ENCODE peak calls at places on chromosome 15, in five cellular contexts. Y is left cardiac atrium; K is left lung; J is stimulated activated naive CD8-positive, alpha-beta T cell treated with anti-CD3 and anti-CD28 coated beads, Interleukin-15, amount 100 ng/mL, for 72 hours; U is CD8-positive, alpha-beta T cell. O is an unnamed sample.

GRCh38 chr15:100207053-100207452 is 134.7 kb downstream of the ADAMTS17 start:
- ATAC-seq in Y (peak; percentile 87), K (no peak), J (no peak), U (no peak), O (no peak)

GRCh38 chr15:64774556-64775523 is 549 bp downstream of the RBPMS2 start:
- ATAC-seq in Y (peak; percentile 63), K (peak; percentile 60), J (peak; percentile 58), U (no peak), O (peak; percentile 50)

GRCh38 chr15:101382544-101382943 is 87.5 kb upstream of the SNRPA1 start:
- ATAC-seq in Y (no peak), K (no peak), J (no peak), U (no peak), O (no peak)

GRCh38 chr15:55969582-55969981 is 23.8 kb downstream of the NEDD4 start:
- ATAC-seq in Y (no peak), K (peak; percentile 97), J (no peak), U (no peak), O (no peak)

GRCh38 chr15:59303641-59304433 is 68.8 kb downstream of the MYO1E start:
- ATAC-seq in Y (no peak), K (no peak), J (no peak), U (no peak), O (peak; percentile 42)

GRCh38 chr15:88513195-88513594 is 33.3 kb downstream of the DET1 start:
- ATAC-seq in Y (peak; percentile 37), K (no peak), J (no peak), U (no peak), O (no peak)

GRCh38 chr15:41465822-41466421 is 27.8 kb upstream of the ITPKA start:
- ATAC-seq in Y (no peak), K (peak; percentile 76), J (peak; percentile 64), U (peak; percentile 69), O (no peak)

GRCh38 chr15:94924971-94925593 is 693.7 kb downstream of the MCTP2 start:
- ATAC-seq in Y (peak; percentile 33), K (no peak), J (no peak), U (no peak), O (no peak)

GRCh38 chr15:57595011-57595866 is 3.5 kb downstream of the MYZAP start:
- ATAC-seq in Y (peak; percentile 56), K (peak; percentile 11), J (no peak), U (no peak), O (no peak)

GRCh38 chr15:48823237-48823636 is 12.4 kb upstream of the CEP152 start:
- ATAC-seq in Y (no peak), K (no peak), J (no peak), U (no peak), O (no peak)

GRCh38 chr15:51274956-51275355 is 63.4 kb downstream of the CYP19A1 start:
- ATAC-seq in Y (no peak), K (no peak), J (peak; percentile 70), U (no peak), O (no peak)

GRCh38 chr15:54518145-54518941 is 540.1 kb downstream of the UNC13C start:
- ATAC-seq in Y (no peak), K (no peak), J (no peak), U (no peak), O (no peak)

GRCh38 chr15:63532307-63532744 is 27.9 kb downstream of the USP3 start:
- ATAC-seq in Y (no peak), K (peak; percentile 48), J (no peak), U (no peak), O (no peak)

GRCh38 chr15:84894743-84895425 is 10.4 kb downstream of the SLC28A1 start:
- ATAC-seq in Y (no peak), K (no peak), J (no peak), U (no peak), O (no peak)

GRCh38 chr15:99433026-99433756 is 132.6 kb upstream of the MEF2A start:
- ATAC-seq in Y (peak; percentile 70), K (peak; percentile 53), J (peak; percentile 29), U (peak; percentile 30), O (peak; percentile 60)

GRCh38 chr15:87931584-87931983 is 325.0 kb downstream of the NTRK3 start:
- ATAC-seq in Y (no peak), K (no peak), J (no peak), U (no peak), O (no peak)

GRCh38 chr15:96365781-96366525 is 35.5 kb downstream of the NR2F2 start:
- ATAC-seq in Y (no peak), K (no peak), J (no peak), U (no peak), O (no peak)

GRCh38 chr15:37031198-37031597 is 69.2 kb downstream of the MEIS2 start:
- ATAC-seq in Y (peak; percentile 48), K (no peak), J (no peak), U (no peak), O (no peak)

GRCh38 chr15:56978898-56979662 is 60.6 kb downstream of the TCF12 start:
- ATAC-seq in Y (no peak), K (no peak), J (no peak), U (no peak), O (no peak)

GRCh38 chr15:76418352-76419140 is 82.0 kb downstream of the ISL2 start:
- ATAC-seq in Y (no peak), K (no peak), J (no peak), U (no peak), O (peak; percentile 20)

GRCh38 chr15:31262901-31263671 is 63.5 kb upstream of the KLF13 start:
- ATAC-seq in Y (peak; percentile 52), K (peak; percentile 58), J (no peak), U (no peak), O (peak; percentile 75)

GRCh38 chr15:61584410-61584809 is 355.3 kb upstream of the RORA start:
- ATAC-seq in Y (no peak), K (no peak), J (no peak), U (no peak), O (no peak)

GRCh38 chr15:27934782-27935181 is 164.3 kb downstream of the OCA2 start:
- ATAC-seq in Y (no peak), K (no peak), J (no peak), U (no peak), O (no peak)

GRCh38 chr15:33016405-33017024 is 178.0 kb downstream of the FMN1 start:
- ATAC-seq in Y (no peak), K (no peak), J (peak; percentile 87), U (no peak), O (no peak)

GRCh38 chr15:56806147-56806536 is 72.8 kb upstream of the ZNF280D start:
- ATAC-seq in Y (peak; percentile 20), K (no peak), J (no peak), U (no peak), O (no peak)

GRCh38 chr15:69153067-69153466 is 7.4 kb upstream of the GLCE start:
- ATAC-seq in Y (no peak), K (no peak), J (no peak), U (no peak), O (no peak)

GRCh38 chr15:41115088-41115651 is 910 bp downstream of the INO80 start:
- ATAC-seq in Y (no peak), K (no peak), J (no peak), U (no peak), O (peak; percentile 65)

GRCh38 chr15:90174140-90174891 is 26.8 kb upstream of the SEMA4B start:
- ATAC-seq in Y (peak; percentile 86), K (peak; percentile 72), J (no peak), U (no peak), O (no peak)

GRCh38 chr15:72936691-72937679 is 115.3 kb upstream of the NEO1 start:
- ATAC-seq in Y (no peak), K (no peak), J (no peak), U (no peak), O (no peak)

GRCh38 chr15:73873889-73874511 is 636 bp downstream of the TBC1D21 start:
- ATAC-seq in Y (no peak), K (peak; percentile 44), J (no peak), U (peak; percentile 38), O (no peak)

GRCh38 chr15:66803182-66803729 is 101.2 kb downstream of the SMAD6 start:
- ATAC-seq in Y (peak; percentile 99), K (peak; percentile 98), J (no peak), U (no peak), O (no peak)

GRCh38 chr15:76664895-76665294 is 240.2 kb downstream of the SCAPER start:
- ATAC-seq in Y (peak; percentile 85), K (no peak), J (no peak), U (no peak), O (no peak)

GRCh38 chr15:83206971-83207621 is 527 bp downstream of the HDGFL3 start:
- ATAC-seq in Y (peak; percentile 72), K (peak; percentile 72), J (peak; percentile 51), U (peak; percentile 42), O (peak; percentile 32)

GRCh38 chr15:40825661-40826088 is 2.8 kb downstream of the PPP1R14D start:
- ATAC-seq in Y (no peak), K (peak; percentile 74), J (no peak), U (no peak), O (no peak)

O was measured in stimulated activated memory B cell treated with anti-CD40 and anti-IgM and Interleukin-4, amounts not matched to agents 10 μg/mL and 1 μg/mL and 100 μg/mL, for 72 hours.